ENCODE peak calls at places on chromosomes 4 and X, in six cellular contexts. P, M, A, T, I and O are unnamed samples.

GRCh38 chrX:17567821-17568220 is 169.5 kb upstream of the SCML1 start:
- DNase-seq in P (no peak), T (no peak), A (no peak), M (no peak), I (no peak), O (no peak)

GRCh38 chr4:143178923-143179322 is 5.8 kb upstream of the USP38 start:
- DNase-seq in A (no peak), I (no peak), P (no peak), T (no peak), M (no peak), O (no peak)

GRCh38 chr4:182207806-182208483 is 35.3 kb upstream of the TENM3 start:
- DNase-seq in T (no peak), I (peak; percentile 88), P (no peak), M (peak; percentile 97), A (peak; percentile 89), O (peak; percentile 83)

GRCh38 chr4:173301518-173302201 is 32.5 kb downstream of the HMGB2 start:
- DNase-seq in T (peak; percentile 41), I (peak; percentile 26), A (peak; percentile 61), P (no peak), M (peak; percentile 66), O (no peak)

GRCh38 chr4:7419961-7420660 is 14.6 kb downstream of the PSAPL1 start:
- DNase-seq in I (no peak), M (no peak), P (no peak), A (no peak), T (no peak), O (no peak)

GRCh38 chrX:39736219-39737211 is 361.2 kb downstream of the BCOR start:
- DNase-seq in M (peak; percentile 54), A (peak; percentile 89), T (peak; percentile 1), I (peak; percentile 65), P (peak; percentile 79), O (no peak)

GRCh38 chrX:73850124-73851013 is 287.4 kb downstream of the CHIC1 start:
- DNase-seq in I (no peak), M (peak; percentile 53), T (peak; percentile 20), P (peak; percentile 59), A (peak; percentile 34), O (no peak)

GRCh38 chrX:9569875-9570274 is 105.0 kb downstream of the TBL1X start:
- DNase-seq in T (no peak), P (no peak), M (no peak), A (peak; percentile 71), I (no peak), O (no peak)

GRCh38 chr4:155026715-155027114 is 181.7 kb upstream of the NPY2R start:
- DNase-seq in A (peak; percentile 14), P (no peak), M (no peak), T (no peak), I (no peak), O (no peak)

GRCh38 chr4:46124773-46125172 is 919 bp upstream of the GABRG1 start:
- DNase-seq in P (no peak), T (no peak), A (no peak), M (no peak), I (no peak), O (no peak)

GRCh38 chrX:16727637-16728036 is 8.2 kb downstream of the SYAP1 start:
- DNase-seq in T (no peak), A (no peak), I (no peak), M (no peak), P (no peak), O (no peak)

GRCh38 chr4:2534904-2535385 is 1.5 kb upstream of the FAM193A start:
- DNase-seq in T (peak; percentile 7), P (no peak), M (no peak), A (no peak), I (no peak), O (no peak)

GRCh38 chr4:144580421-144580820 is 65.5 kb upstream of the HHIP start:
- DNase-seq in A (no peak), M (no peak), T (no peak), I (no peak), P (no peak), O (no peak)

GRCh38 chr4:144583658-144584057 is 62.3 kb upstream of the HHIP start:
- DNase-seq in M (peak; percentile 72), P (no peak), I (no peak), A (peak; percentile 58), T (no peak), O (peak; percentile 73)

GRCh38 chr4:144582975-144583374 is 63.0 kb upstream of the HHIP start:
- DNase-seq in T (no peak), M (peak; percentile 32), I (no peak), A (no peak), P (no peak), O (no peak)

GRCh38 chr4:144582105-144582850 is 63.7 kb upstream of the HHIP start:
- DNase-seq in T (no peak), M (peak; percentile 31), I (peak; percentile 20), A (no peak), P (no peak), O (no peak)

GRCh38 chr4:144584428-144584827 is 61.5 kb upstream of the HHIP start:
- DNase-seq in M (peak; percentile 35), I (no peak), T (peak; percentile 14), A (no peak), P (no peak), O (no peak)
- TF ChIP-seq CTCF in M (peak; percentile 29), I (no peak), T (no peak), A (peak; percentile 5), P (no peak), O (no peak)

GRCh38 chrX:153741446-153741845 is 16.8 kb downstream of the ABCD1 start:
- DNase-seq in P (no peak), A (no peak), T (no peak), M (no peak), I (no peak), O (no peak)

GRCh38 chrX:153739754-153740486 is 15.3 kb downstream of the ABCD1 start:
- DNase-seq in I (no peak), P (no peak), M (no peak), A (no peak), T (no peak), O (no peak)

GRCh38 chrX:153746359-153746758 is 17.7 kb upstream of the PLXNB3 start:
- DNase-seq in M (no peak), I (no peak), P (no peak), T (no peak), A (no peak), O (no peak)

GRCh38 chrX:153740631-153741222 is 16.1 kb downstream of the ABCD1 start:
- DNase-seq in I (no peak), P (no peak), T (no peak), M (no peak), A (no peak), O (no peak)

GRCh38 chrX:153744210-153745066 is 19.6 kb upstream of the PLXNB3 start:
- DNase-seq in P (no peak), I (no peak), M (no peak), T (no peak), A (no peak), O (no peak)
- TF ChIP-seq CTCF in P (no peak), I (no peak), M (peak; percentile 19), T (peak; percentile 11), A (no peak), O (peak; percentile 34)

DNA sequence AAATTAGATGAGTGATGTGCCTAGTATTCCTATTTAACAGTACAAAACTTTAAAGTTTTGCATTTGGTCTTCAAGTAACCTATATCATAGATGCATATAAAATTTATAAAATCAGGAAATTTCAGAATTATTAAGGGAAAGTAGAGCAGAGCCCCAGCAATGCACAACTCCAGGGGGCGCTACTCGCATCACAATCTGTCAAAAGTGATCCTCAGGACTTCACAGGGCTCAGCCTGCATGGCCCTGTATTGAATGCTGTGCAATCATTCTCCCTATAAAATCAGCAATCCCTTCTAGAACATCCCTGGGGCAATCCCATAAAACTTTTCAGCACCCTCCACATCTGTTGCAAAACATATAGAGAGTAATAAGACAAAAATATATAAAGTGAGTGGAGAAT is 12.4 kb upstream of the PPARGC1A start:
- DNase-seq in A (no peak), P (no peak), T (no peak), I (no peak), M (no peak), O (no peak)
- TF ChIP-seq CTCF in A (no peak), P (no peak), T (no peak), I (no peak), M (no peak), O (peak; percentile 37)

GRCh38 chr4:175509320-175509719 is 302.7 kb downstream of the GPM6A start:
- DNase-seq in I (no peak), M (peak; percentile 16), A (no peak), T (peak; percentile 22), P (no peak), O (no peak)
- TF ChIP-seq CTCF in I (peak; percentile 64), M (peak; percentile 42), A (no peak), T (peak; percentile 30), P (no peak), O (peak; percentile 26)

DNA sequence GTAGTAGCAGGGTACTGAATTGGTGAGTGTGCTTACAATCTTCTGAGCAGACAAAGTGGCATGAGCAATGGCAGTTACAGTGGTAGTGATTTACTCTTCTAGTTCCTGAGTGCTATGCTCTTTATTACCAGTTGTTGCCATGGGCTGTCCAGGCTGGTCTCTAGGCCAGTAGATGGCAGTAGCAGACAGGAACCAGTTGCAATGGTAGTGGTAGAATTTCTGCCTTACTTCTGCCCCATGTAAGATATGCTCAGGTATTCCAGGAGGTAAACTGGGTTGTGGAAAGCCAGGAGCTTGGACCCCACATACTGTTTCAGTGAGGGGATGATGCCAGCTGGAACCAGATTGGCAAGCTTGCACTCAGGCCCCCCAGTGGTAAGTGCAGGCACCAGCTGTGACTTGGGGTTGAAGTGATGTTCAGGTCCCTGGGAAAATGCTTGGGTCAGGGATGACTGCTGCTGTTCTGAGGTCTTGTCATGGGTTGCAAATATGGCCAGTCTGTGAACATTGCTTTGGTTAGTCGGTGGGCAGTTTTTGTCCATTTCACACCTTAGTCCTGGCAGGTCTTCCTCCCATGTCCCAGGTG is 63.0 kb upstream of the ZXDB start:
- DNase-seq in M (peak; percentile 0), A (no peak), T (peak; percentile 17), I (no peak), P (no peak), O (no peak)
- TF ChIP-seq CTCF in M (peak; percentile 22), A (no peak), T (peak; percentile 45), I (peak; percentile 48), P (no peak), O (peak; percentile 43)